ENCODE peak calls at places on chromosome 6, in five cellular contexts. Q, L, T, K and W are unnamed samples.

GRCh38 chr6:22149081-22149480 is 147.8 kb downstream of the PRL start:
- DNase-seq in T (no peak), K (no peak), L (no peak), Q (no peak), W (no peak)

GRCh38 chr6:138523347-138524210 is 24.3 kb upstream of the NHSL1 start:
- DNase-seq in K (no peak), T (no peak), L (no peak), Q (no peak), W (no peak)

GRCh38 chr6:130136803-130137202 is 85.9 kb downstream of the SAMD3 start:
- DNase-seq in K (no peak), T (no peak), L (no peak), Q (peak; percentile 26), W (peak; percentile 18)

GRCh38 chr6:88445188-88445958 is 279.2 kb upstream of the CNR1 start:
- DNase-seq in L (no peak), T (no peak), K (no peak), Q (no peak), W (no peak)

GRCh38 chr6:14811760-14812428 is 434.0 kb upstream of the JARID2 start:
- DNase-seq in L (peak; percentile 92), Q (no peak), K (peak; percentile 89), T (no peak), W (peak; percentile 89)

GRCh38 chr6:154386848-154387717 is 30.5 kb upstream of the IPCEF1 start:
- DNase-seq in K (peak; percentile 88), T (no peak), Q (no peak), L (peak; percentile 94), W (peak; percentile 92)

GRCh38 chr6:27154696-27155095 is 92.8 kb upstream of the PRSS16 start:
- DNase-seq in K (no peak), L (no peak), Q (no peak), T (no peak), W (no peak)

GRCh38 chr6:136720045-136720760 is 72.1 kb downstream of the MAP3K5 start:
- DNase-seq in T (no peak), L (no peak), Q (no peak), K (no peak), W (no peak)

GRCh38 chr6:73631849-73632248 is 21.9 kb downstream of the SLC17A5 start:
- DNase-seq in T (no peak), K (peak; percentile 10), Q (no peak), L (no peak), W (peak; percentile 22)

GRCh38 chr6:163078712-163079111 is 335.8 kb upstream of the QKI start:
- DNase-seq in K (no peak), L (no peak), T (no peak), Q (no peak), W (no peak)

GRCh38 chr6:129497591-129498555 is 212.1 kb downstream of the ARHGAP18 start:
- DNase-seq in K (no peak), Q (no peak), L (no peak), T (no peak), W (peak; percentile 47)

GRCh38 chr6:145789443-145789842 is 25.2 kb downstream of the FBXO30 start:
- DNase-seq in K (peak; percentile 23), T (no peak), L (peak; percentile 36), Q (no peak), W (no peak)

GRCh38 chr6:20569000-20569610 is 34.8 kb downstream of the CDKAL1 start:
- DNase-seq in T (no peak), Q (no peak), L (peak; percentile 20), K (no peak), W (peak; percentile 48)

GRCh38 chr6:34630040-34630439 is 66.5 kb downstream of the ILRUN start:
- DNase-seq in T (no peak), K (peak; percentile 90), Q (no peak), L (peak; percentile 94), W (peak; percentile 96)

GRCh38 chr6:163387317-163387716 is 27.2 kb upstream of the QKI start:
- DNase-seq in L (peak; percentile 14), Q (no peak), T (no peak), K (peak; percentile 17), W (no peak)

GRCh38 chr6:14550410-14550809 is 432.8 kb downstream of the CD83 start:
- DNase-seq in T (no peak), L (no peak), K (no peak), Q (no peak), W (no peak)

GRCh38 chr6:151294561-151295101 is 54.9 kb downstream of the AKAP12 start:
- DNase-seq in Q (no peak), T (no peak), K (no peak), L (no peak), W (peak; percentile 62)

GRCh38 chr6:30730611-30731435 is 10.7 kb downstream of the TUBB start:
- DNase-seq in K (peak; percentile 51), T (peak; percentile 81), Q (peak; percentile 93), L (no peak), W (no peak)

GRCh38 chr6:170273191-170273590 is 17.7 kb downstream of the DLL1 start:
- DNase-seq in K (no peak), Q (no peak), L (no peak), T (no peak), W (no peak)

GRCh38 chr6:147615659-147616456 is 107.4 kb downstream of the SAMD5 start:
- DNase-seq in T (no peak), Q (no peak), L (no peak), K (no peak), W (peak; percentile 64)